ENCODE peak calls at places on chromosomes 5 and 9, in four cellular contexts. One of them, this sample, is unnamed.

GRCh38 chr9:109498195-109499060 is at the start of gene PTPN3:
- DNase-seq in GM12878: no peak
- DNase-seq in A673: no peak
- DNase-seq in breast epithelium: no peak
- DNase-seq in this sample: no peak

GRCh38 chr5:10853144-10853543 is 92.1 kb upstream of the DAP start:
- DNase-seq in breast epithelium: no peak
- DNase-seq in A673: no peak
- DNase-seq in GM12878: no peak
- DNase-seq in this sample: no peak

GRCh38 chr9:123216387-123216786 is 52.0 kb downstream of the STRBP start:
- DNase-seq in A673: no peak
- DNase-seq in breast epithelium: no peak
- DNase-seq in GM12878: no peak
- DNase-seq in this sample: no peak

GRCh38 chr9:127897194-127897692 is 2.2 kb downstream of the ST6GALNAC6 start:
- DNase-seq in GM12878: no peak
- DNase-seq in A673: peak; percentile 82
- DNase-seq in breast epithelium: peak; percentile 74
- DNase-seq in this sample: peak; percentile 88

GRCh38 chr5:79845448-79846197 is 145.4 kb downstream of the MTX3 start:
- DNase-seq in GM12878: no peak
- DNase-seq in breast epithelium: no peak
- DNase-seq in A673: no peak
- DNase-seq in this sample: no peak

GRCh38 chr5:32100230-32100629 is 73.9 kb downstream of the GOLPH3 start:
- DNase-seq in breast epithelium: no peak
- DNase-seq in A673: no peak
- DNase-seq in GM12878: no peak
- DNase-seq in this sample: peak; percentile 36

GRCh38 chr5:107593009-107593408 is 77.7 kb downstream of the EFNA5 start:
- DNase-seq in GM12878: no peak
- DNase-seq in breast epithelium: no peak
- DNase-seq in A673: no peak
- DNase-seq in this sample: peak; percentile 65

GRCh38 chr9:87567566-87567965 is 69.9 kb downstream of the DAPK1 start:
- DNase-seq in A673: no peak
- DNase-seq in breast epithelium: no peak
- DNase-seq in GM12878: no peak
- DNase-seq in this sample: no peak

GRCh38 chr5:100647461-100648230 is 112.5 kb downstream of the FAM174A start:
- DNase-seq in GM12878: no peak
- DNase-seq in A673: peak; percentile 13
- DNase-seq in breast epithelium: peak; percentile 59
- DNase-seq in this sample: peak; percentile 46

GRCh38 chr5:73917433-73917832 is 291.4 kb downstream of the ARHGEF28 start:
- DNase-seq in A673: peak; percentile 67
- DNase-seq in breast epithelium: no peak
- DNase-seq in GM12878: no peak
- DNase-seq in this sample: no peak

GRCh38 chr5:73230264-73231244 is 57.6 kb downstream of the TMEM174 start:
- DNase-seq in A673: no peak
- DNase-seq in breast epithelium: no peak
- DNase-seq in GM12878: no peak
- DNase-seq in this sample: no peak

GRCh38 chr9:133822439-133823065 is 84.4 kb upstream of the SARDH start:
- DNase-seq in GM12878: peak; percentile 36
- DNase-seq in A673: no peak
- DNase-seq in breast epithelium: no peak
- DNase-seq in this sample: no peak

GRCh38 chr5:112977440-112977861 is 853 bp downstream of the DCP2 start:
- DNase-seq in GM12878: no peak
- DNase-seq in breast epithelium: no peak
- DNase-seq in A673: peak; percentile 19
- DNase-seq in this sample: no peak

GRCh38 chr5:128212206-128212788 is 128.7 kb downstream of the SLC12A2 start:
- DNase-seq in GM12878: no peak
- DNase-seq in breast epithelium: no peak
- DNase-seq in A673: no peak
- DNase-seq in this sample: no peak

GRCh38 chr5:157378509-157378908 is 81.5 kb upstream of the NIPAL4 start:
- DNase-seq in breast epithelium: no peak
- DNase-seq in A673: no peak
- DNase-seq in GM12878: no peak
- DNase-seq in this sample: no peak

GRCh38 chr9:129665008-129665771 is at the start of gene PRRX2:
- DNase-seq in A673: peak; percentile 88
- DNase-seq in breast epithelium: no peak
- DNase-seq in GM12878: no peak
- DNase-seq in this sample: peak; percentile 48

GRCh38 chr5:40652441-40653220 is 27.1 kb upstream of the PTGER4 start:
- DNase-seq in A673: no peak
- DNase-seq in GM12878: no peak
- DNase-seq in breast epithelium: no peak
- DNase-seq in this sample: no peak

GRCh38 chr5:142769793-142770649 is at the start of gene ARHGAP26:
- DNase-seq in GM12878: peak; percentile 70
- DNase-seq in breast epithelium: peak; percentile 96
- DNase-seq in A673: peak; percentile 98
- DNase-seq in this sample: peak; percentile 99

GRCh38 chr5:149796836-149797235 is 66.7 kb downstream of the PPARGC1B start:
- DNase-seq in breast epithelium: no peak
- DNase-seq in GM12878: no peak
- DNase-seq in A673: no peak
- DNase-seq in this sample: no peak

GRCh38 chr9:125396799-125397198 is 135.2 kb downstream of the GAPVD1 start:
- DNase-seq in GM12878: no peak
- DNase-seq in A673: no peak
- DNase-seq in breast epithelium: no peak
- DNase-seq in this sample: no peak

GRCh38 chr5:58886315-58887207 is 303.7 kb downstream of the RAB3C start:
- DNase-seq in GM12878: no peak
- DNase-seq in A673: peak; percentile 70
- DNase-seq in breast epithelium: peak; percentile 59
- DNase-seq in this sample: peak; percentile 76

GRCh38 chr5:83974151-83974822 is 253.6 kb upstream of the HAPLN1 start:
- DNase-seq in GM12878: no peak
- DNase-seq in A673: no peak
- DNase-seq in breast epithelium: no peak
- DNase-seq in this sample: peak; percentile 10

GRCh38 chr5:15566306-15566705 is 66.3 kb downstream of the FBXL7 start:
- DNase-seq in breast epithelium: no peak
- DNase-seq in GM12878: no peak
- DNase-seq in A673: no peak
- DNase-seq in this sample: no peak

DNA sequence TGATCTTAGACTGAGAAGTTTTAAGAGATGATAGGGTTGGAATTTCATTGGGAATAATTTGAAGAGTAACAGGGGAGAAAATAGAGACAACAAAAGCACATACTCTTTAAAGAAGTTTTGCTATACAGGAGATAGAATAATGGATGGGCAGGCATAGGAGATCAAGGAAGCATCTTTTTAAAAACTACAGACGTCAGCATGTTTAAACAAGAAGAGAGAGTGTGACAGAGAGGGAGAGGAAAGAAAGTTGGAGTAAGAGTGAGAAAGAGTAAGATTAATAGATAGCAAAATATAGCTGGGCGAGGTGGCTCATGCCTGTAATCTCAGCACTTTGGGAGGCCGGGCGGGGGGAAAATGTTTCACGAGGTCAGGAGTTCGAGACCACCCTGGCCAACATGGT is 5.3 kb upstream of the LVRN start:
- DNase-seq in breast epithelium: no peak
- DNase-seq in GM12878: no peak
- DNase-seq in A673: no peak
- DNase-seq in this sample: no peak
- H3K27me3 ChIP-seq in breast epithelium: no peaks in the 10 kb centered on the region
- H3K27me3 ChIP-seq in GM12878: peaks cover 16% of the 10 kb centered on the region
- H3K27me3 ChIP-seq in A673: peaks cover 62% of the 10 kb centered on the region
- H3K27me3 ChIP-seq in this sample: peaks cover 43% of the 10 kb centered on the region

DNA sequence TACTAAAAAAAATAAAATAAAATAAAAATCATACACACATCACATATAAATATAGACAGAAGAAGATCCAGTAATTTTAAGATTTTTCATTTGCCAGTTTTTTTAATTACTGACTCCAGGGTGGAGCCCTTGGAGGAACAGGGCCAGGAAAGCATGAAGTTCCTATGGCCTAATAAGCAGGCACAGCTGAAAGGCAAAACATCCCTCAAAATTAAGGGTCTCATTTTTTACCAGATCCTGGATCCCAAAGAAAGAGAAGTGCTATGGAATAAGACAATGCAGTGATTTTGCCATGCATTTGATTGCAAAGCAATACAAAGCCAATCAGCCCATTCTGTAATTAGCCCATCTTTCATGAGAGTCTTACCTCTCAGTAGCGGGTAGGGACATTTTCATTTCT is 11.3 kb upstream of the DTWD2 start:
- DNase-seq in A673: no peak
- DNase-seq in breast epithelium: no peak
- DNase-seq in GM12878: no peak
- DNase-seq in this sample: no peak
- H3K9me3 ChIP-seq in A673: peaks cover 13% of the 10 kb centered on the region
- H3K9me3 ChIP-seq in breast epithelium: peaks cover 22% of the 10 kb centered on the region
- H3K9me3 ChIP-seq in GM12878: peaks cover 2% of the 10 kb centered on the region
- H3K9me3 ChIP-seq in this sample: no peaks in the 10 kb centered on the region

GRCh38 chr5:135069895-135070657 is 36.0 kb upstream of the PITX1 start:
- DNase-seq in A673: no peak
- DNase-seq in breast epithelium: no peak
- DNase-seq in GM12878: no peak
- DNase-seq in this sample: no peak
- H3K27me3 ChIP-seq in A673: no peaks in the 10 kb centered on the region
- H3K27me3 ChIP-seq in breast epithelium: no peaks in the 10 kb centered on the region
- H3K27me3 ChIP-seq in GM12878: no peaks in the 10 kb centered on the region
- H3K27me3 ChIP-seq in this sample: no peaks in the 10 kb centered on the region

GRCh38 chr5:141373673-141374317 is at the start of gene PCDHGA6:
- DNase-seq in A673: peak; percentile 70
- DNase-seq in breast epithelium: no peak
- DNase-seq in GM12878: no peak
- DNase-seq in this sample: no peak

GRCh38 chr5:141374627-141375026 is 936 bp downstream of the PCDHGA6 start:
- DNase-seq in GM12878: no peak
- DNase-seq in A673: no peak
- DNase-seq in breast epithelium: no peak
- DNase-seq in this sample: no peak

GRCh38 chr5:141371572-141372475 is 1.8 kb downstream of the PCDHGB3 start:
- DNase-seq in breast epithelium: no peak
- DNase-seq in GM12878: no peak
- DNase-seq in A673: no peak
- DNase-seq in this sample: no peak

GRCh38 chr5:141366016-141366896 is 2.3 kb downstream of the PCDHGA5 start:
- DNase-seq in A673: no peak
- DNase-seq in breast epithelium: no peak
- DNase-seq in GM12878: no peak
- DNase-seq in this sample: no peak

GRCh38 chr5:141369994-141370848 is at the start of gene PCDHGB3:
- DNase-seq in A673: peak; percentile 48
- DNase-seq in GM12878: no peak
- DNase-seq in breast epithelium: no peak
- DNase-seq in this sample: no peak
- H3K9me3 ChIP-seq in A673: peaks cover 26% of the 10 kb centered on the region
- H3K9me3 ChIP-seq in GM12878: peaks cover 25% of the 10 kb centered on the region
- H3K9me3 ChIP-seq in breast epithelium: peaks cover 100% of the 10 kb centered on the region
- H3K9me3 ChIP-seq in this sample: peaks cover 2% of the 10 kb centered on the region

DNA sequence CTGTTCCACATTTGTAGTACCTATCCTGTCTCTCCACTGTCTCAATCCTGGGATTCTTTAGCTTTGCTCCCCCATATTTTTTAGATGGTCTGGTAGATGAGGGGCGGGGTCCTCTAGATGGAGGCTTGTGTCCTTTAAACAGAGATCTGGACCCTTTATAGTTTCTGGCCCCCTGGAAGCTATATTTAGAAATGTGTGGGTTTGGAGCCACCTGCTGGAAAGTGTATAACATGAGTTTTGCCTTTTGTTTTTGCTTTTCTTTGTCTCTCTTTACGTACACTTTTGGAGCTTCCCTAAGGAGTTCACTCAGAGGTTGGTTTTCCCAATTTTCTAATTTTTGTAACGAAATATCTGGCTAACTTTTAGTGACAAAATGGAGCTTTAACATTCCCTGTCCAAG is 110.7 kb downstream of the CFAP95 start:
- DNase-seq in breast epithelium: no peak
- DNase-seq in A673: peak; percentile 43
- DNase-seq in GM12878: no peak
- DNase-seq in this sample: peak; percentile 42
- H3K27me3 ChIP-seq in breast epithelium: no peaks in the 10 kb centered on the region
- H3K27me3 ChIP-seq in A673: peaks cover 3% of the 10 kb centered on the region
- H3K27me3 ChIP-seq in GM12878: no peaks in the 10 kb centered on the region
- H3K27me3 ChIP-seq in this sample: no peaks in the 10 kb centered on the region

GRCh38 chr5:56420323-56420722 is 187.2 kb upstream of the ANKRD55 start:
- DNase-seq in A673: no peak
- DNase-seq in breast epithelium: no peak
- DNase-seq in GM12878: no peak
- DNase-seq in this sample: no peak
- H3K9me3 ChIP-seq in A673: peaks cover 11% of the 10 kb centered on the region
- H3K9me3 ChIP-seq in breast epithelium: peaks cover 15% of the 10 kb centered on the region
- H3K9me3 ChIP-seq in GM12878: peaks cover 5% of the 10 kb centered on the region
- H3K9me3 ChIP-seq in this sample: no peaks in the 10 kb centered on the region

DNA sequence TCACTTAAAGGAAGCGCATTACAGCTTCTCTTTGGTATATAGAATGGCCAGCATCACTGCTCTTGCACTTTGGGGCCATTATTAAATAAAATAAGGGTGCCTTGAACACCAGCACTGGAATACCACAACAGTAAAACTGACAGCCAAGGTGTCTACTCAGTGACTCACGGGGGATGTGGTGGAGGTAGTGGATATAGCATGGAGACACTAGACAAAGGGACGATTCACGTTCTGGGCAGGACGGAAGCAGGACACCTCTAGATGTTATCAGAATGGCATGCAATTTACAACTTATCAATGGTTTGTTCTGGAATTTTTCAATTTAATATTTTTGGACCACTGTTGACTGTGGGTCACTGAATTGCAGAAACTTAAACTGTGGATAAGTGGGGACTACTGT is 32.9 kb upstream of the PDE8B start:
- DNase-seq in breast epithelium: no peak
- DNase-seq in A673: no peak
- DNase-seq in GM12878: no peak
- DNase-seq in this sample: no peak
- H3K27me3 ChIP-seq in breast epithelium: no peaks in the 10 kb centered on the region
- H3K27me3 ChIP-seq in A673: peaks cover 24% of the 10 kb centered on the region
- H3K27me3 ChIP-seq in GM12878: peaks cover 15% of the 10 kb centered on the region
- H3K27me3 ChIP-seq in this sample: peaks cover 15% of the 10 kb centered on the region

DNA sequence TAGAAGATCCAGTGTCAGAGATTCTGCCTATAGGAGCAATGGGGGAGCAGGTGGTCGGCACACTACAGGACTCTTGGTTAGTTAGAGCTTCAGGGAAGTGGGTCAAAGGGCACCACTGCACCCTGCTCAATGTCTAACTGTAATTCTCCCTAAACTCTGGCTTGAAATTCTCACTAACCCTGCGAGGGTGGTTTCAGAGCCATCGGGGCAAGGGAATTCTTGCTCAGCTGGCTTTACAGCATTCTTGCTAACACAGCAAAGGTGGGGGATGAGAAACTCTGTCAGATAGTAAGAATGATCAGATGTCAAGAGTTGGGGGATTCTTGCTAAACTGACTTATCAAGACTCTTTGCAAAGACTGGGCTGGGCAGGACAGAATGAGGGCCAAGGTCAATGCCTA is 4.7 kb upstream of the ZNF354C start:
- DNase-seq in breast epithelium: no peak
- DNase-seq in A673: no peak
- DNase-seq in GM12878: no peak
- DNase-seq in this sample: no peak
- H3K9me3 ChIP-seq in breast epithelium: no peaks in the 10 kb centered on the region
- H3K9me3 ChIP-seq in A673: peaks cover 12% of the 10 kb centered on the region
- H3K9me3 ChIP-seq in GM12878: peaks cover 1% of the 10 kb centered on the region
- H3K9me3 ChIP-seq in this sample: peaks cover 10% of the 10 kb centered on the region

GRCh38 chr5:98217138-98217537 is 556.3 kb upstream of the RGMB start:
- DNase-seq in breast epithelium: no peak
- DNase-seq in GM12878: no peak
- DNase-seq in A673: no peak
- DNase-seq in this sample: no peak
- H3K27me3 ChIP-seq in breast epithelium: no peaks in the 10 kb centered on the region
- H3K27me3 ChIP-seq in GM12878: no peaks in the 10 kb centered on the region
- H3K27me3 ChIP-seq in A673: peaks cover 25% of the 10 kb centered on the region
- H3K27me3 ChIP-seq in this sample: no peaks in the 10 kb centered on the region

This sample was measured in BE2C.